ENCODE peak calls at places on chromosomes 5 and 9, in eight cellular contexts. J is spleen, I is HCT116, O is IMR-90, V is uterus, W is transverse colon, R is esophagus squamous epithelium, P is H1. L is an unnamed sample. For H3K36me3, the result is how much of the 10 kb centered on the place peaks cover.

GRCh38 chr5:172861461-172861860 is 27.4 kb downstream of the ERGIC1 start:
- DNase-seq in J (no peak), I (no peak), O (no peak), V (no peak), W (no peak), R (no peak), P (no peak), L (no peak)

GRCh38 chr9:94554439-94555331 is at the start of gene PCAT7:
- DNase-seq in J (no peak), I (peak), O (no peak), V (no peak), W (peak), R (no peak), P (peak), L (peak)

GRCh38 chr9:122347348-122348287 is 23.2 kb upstream of the PTGS1 start:
- DNase-seq in J (peak), I (no peak), O (no peak), V (no peak), W (peak), R (no peak), P (no peak), L (no peak)

GRCh38 chr9:136550439-136551085 is 4.7 kb upstream of the NOTCH1 start:
- DNase-seq in J (no peak), I (no peak), O (no peak), V (no peak), W (no peak), R (no peak), P (no peak), L (no peak)

GRCh38 chr5:139671096-139671841 is 23.1 kb downstream of the CXXC5 start:
- DNase-seq in J (peak), I (no peak), O (no peak), V (no peak), W (no peak), R (no peak), P (no peak), L (no peak)

GRCh38 chr9:32431940-32432555 is 47.6 kb downstream of the ACO1 start:
- DNase-seq in J (peak), I (peak), O (peak), V (peak), W (peak), R (no peak), P (peak), L (no peak)

GRCh38 chr9:95313010-95313498 is 4.5 kb downstream of the FANCC start:
- DNase-seq in J (peak), I (peak), O (peak), V (peak), W (peak), R (no peak), P (no peak), L (peak)

GRCh38 chr5:7415123-7415522 is 19.2 kb downstream of the ADCY2 start:
- DNase-seq in J (no peak), I (no peak), O (no peak), V (no peak), W (no peak), R (no peak), P (no peak), L (no peak)

GRCh38 chr5:78691073-78691960 is 42.7 kb upstream of the LHFPL2 start:
- DNase-seq in J (no peak), I (no peak), O (no peak), V (no peak), W (no peak), R (no peak), P (no peak), L (no peak)

GRCh38 chr5:23268136-23268535 is 239.3 kb upstream of the PRDM9 start:
- DNase-seq in J (no peak), I (no peak), O (no peak), V (no peak), W (no peak), R (no peak), P (no peak), L (no peak)

GRCh38 chr5:135222171-135222681 is 176.8 kb downstream of the MACROH2A1 start:
- DNase-seq in J (peak), I (peak), O (no peak), V (peak), W (peak), R (no peak), P (no peak), L (peak)

GRCh38 chr5:72280655-72281069 is 39.4 kb downstream of the MRPS27 start:
- DNase-seq in J (no peak), I (peak), O (peak), V (peak), W (no peak), R (no peak), P (no peak), L (no peak)

GRCh38 chr5:160312139-160312959 is at the start of gene CCNJL:
- DNase-seq in J (peak), I (no peak), O (peak), V (peak), W (peak), R (no peak), P (peak), L (peak)

DNA sequence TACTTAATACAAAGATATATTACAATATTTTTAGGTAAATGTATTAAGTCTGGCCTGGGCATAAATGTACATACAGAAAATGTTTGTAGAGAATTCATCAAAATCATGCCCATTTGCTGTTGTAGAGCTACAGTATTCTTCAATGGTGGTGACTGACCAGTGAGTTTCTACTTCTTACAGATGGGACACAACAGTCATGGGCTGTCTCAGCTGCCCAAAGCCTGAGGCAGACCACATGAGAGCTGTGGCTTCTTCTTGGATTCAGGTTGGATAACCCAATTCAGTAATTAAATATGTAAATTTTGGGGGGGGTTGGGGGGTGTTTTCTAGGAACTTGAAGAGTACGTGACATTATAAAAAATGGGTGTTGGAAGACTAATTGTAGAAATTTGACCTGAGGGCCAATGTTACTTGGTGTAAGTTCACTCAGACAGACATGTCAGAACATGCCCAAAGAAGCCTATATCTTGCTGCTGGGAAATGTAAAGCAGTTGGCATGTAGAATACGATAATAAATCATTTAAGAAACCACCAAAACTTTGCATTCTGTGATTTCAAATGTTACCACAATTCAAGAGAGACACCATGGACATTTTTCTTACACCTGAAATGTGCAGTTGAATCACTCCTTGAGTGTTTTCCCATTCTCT is 17.9 kb downstream of the STARD4 start:
- DNase-seq in J (no peak), I (no peak), O (peak), V (no peak), W (no peak), R (no peak), P (no peak), L (no peak)
- H3K36me3 ChIP-seq in J (under half), I (under half), O (under half), V (under half), W (under half), R (under half), P (under half), L (under half)

DNA sequence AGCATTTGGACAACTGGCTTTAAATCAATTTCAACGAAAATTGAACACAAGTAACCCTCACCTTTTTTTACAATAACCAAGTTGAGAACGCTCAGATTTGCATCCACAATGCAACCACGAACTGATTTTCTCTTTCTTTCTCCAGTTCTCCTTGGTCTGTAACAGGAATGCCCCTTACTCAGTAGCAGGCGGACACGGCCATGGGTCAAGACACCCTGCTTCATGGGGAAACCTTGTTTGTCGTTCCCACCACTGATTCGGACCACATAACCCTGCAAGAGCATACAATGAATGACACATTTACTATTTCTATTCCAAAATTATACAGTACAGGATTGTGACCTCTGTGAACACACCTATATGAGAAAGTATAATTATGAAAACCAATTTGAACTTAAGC is 1.4 kb downstream of the RPS6 start:
- DNase-seq in J (no peak), I (no peak), O (no peak), V (no peak), W (no peak), R (no peak), P (no peak), L (no peak)
- TF ChIP-seq POLR2A in J (no peak), I (no peak), O (no peak), V (no peak), W (no peak), R (no peak), P (no peak), L (no peak)

GRCh38 chr9:106885451-106885850 is 22.5 kb downstream of the ZNF462 start:
- DNase-seq in J (no peak), I (no peak), O (peak), V (no peak), W (no peak), R (no peak), P (no peak), L (no peak)

GRCh38 chr9:106883626-106884190 is 20.7 kb downstream of the ZNF462 start:
- DNase-seq in J (no peak), I (no peak), O (peak), V (no peak), W (no peak), R (no peak), P (no peak), L (no peak)

GRCh38 chr9:106887066-106887465 is 24.1 kb downstream of the ZNF462 start:
- DNase-seq in J (no peak), I (no peak), O (no peak), V (no peak), W (no peak), R (no peak), P (no peak), L (no peak)

GRCh38 chr9:106888992-106889631 is 26.1 kb downstream of the ZNF462 start:
- DNase-seq in J (no peak), I (no peak), O (no peak), V (no peak), W (no peak), R (no peak), P (no peak), L (no peak)

DNA sequence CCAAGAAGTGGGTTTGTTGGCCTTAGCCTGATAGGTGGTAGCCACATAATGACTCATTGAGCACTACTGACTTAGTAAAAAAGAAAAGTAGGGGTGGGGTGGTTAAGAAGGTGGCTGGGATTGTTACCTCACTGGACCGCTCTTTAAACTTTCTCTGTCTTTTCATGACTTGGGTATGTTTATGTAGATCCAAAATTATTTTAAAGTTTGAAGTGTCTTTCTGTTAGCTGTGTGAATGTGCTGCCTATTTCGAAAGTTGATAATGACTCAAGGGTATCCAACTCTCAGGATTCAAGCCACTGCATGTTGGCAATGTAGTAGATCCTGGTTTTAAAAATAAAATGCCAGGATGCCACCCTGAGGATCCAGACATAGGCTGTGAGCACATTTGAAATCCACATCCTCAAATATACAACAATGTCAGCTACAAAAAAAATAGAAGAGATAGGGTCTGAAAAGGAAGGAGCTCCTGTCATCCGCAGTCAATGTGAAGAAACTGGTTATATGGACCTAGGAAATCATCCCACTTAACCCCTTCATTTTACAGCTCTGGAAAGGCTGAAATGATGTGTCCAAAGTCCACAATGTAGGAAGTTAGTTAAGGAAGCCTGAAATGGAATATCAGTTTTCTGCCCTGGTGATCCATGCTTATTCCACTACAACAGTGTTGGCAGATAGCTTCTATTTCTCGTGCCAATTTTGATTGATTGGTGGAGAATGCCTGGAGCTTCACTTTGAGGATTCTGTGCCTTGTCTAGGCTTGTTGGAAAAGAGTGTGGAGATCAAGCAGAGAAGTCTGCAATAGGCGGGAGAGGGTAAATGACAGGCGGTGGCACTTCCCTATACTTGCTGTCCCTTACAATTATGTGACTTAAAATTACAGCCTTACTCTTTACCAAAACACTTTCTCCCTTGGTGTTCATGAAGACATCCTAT is 23.4 kb downstream of the ZNF462 start:
- DNase-seq in J (no peak), I (no peak), O (peak), V (no peak), W (no peak), R (no peak), P (no peak), L (no peak)
- H3K36me3 ChIP-seq in J (under half), I (under half), O (under half), V (under half), W (under half), R (under half), P (under half), L (under half)

GRCh38 chr5:120465281-120465961 is 1.3 kb downstream of the PRR16 start:
- DNase-seq in J (peak), I (no peak), O (peak), V (peak), W (peak), R (no peak), P (peak), L (peak)
- TF ChIP-seq POLR2A in J (no peak), I (no peak), O (no peak), V (no peak), W (no peak), R (no peak), P (no peak), L (no peak)

GRCh38 chr9:98203153-98203552 is 10.7 kb upstream of the CORO2A start:
- DNase-seq in J (no peak), I (no peak), O (no peak), V (no peak), W (no peak), R (no peak), P (no peak), L (no peak)
- H3K36me3 ChIP-seq in J (under half), I (under half), O (under half), V (under half), W (under half), R (under half), P (under half), L (under half)

GRCh38 chr9:133030317-133031129 is at the start of gene GTF3C5:
- DNase-seq in J (peak), I (peak), O (peak), V (peak), W (peak), R (peak), P (peak), L (peak)
- TF ChIP-seq POLR2A in J (peak), I (peak), O (peak), V (no peak), W (peak), R (peak), P (peak), L (peak)

GRCh38 chr5:144035341-144035740 is 135.1 kb downstream of the YIPF5 start:
- DNase-seq in J (no peak), I (no peak), O (no peak), V (no peak), W (no peak), R (no peak), P (no peak), L (no peak)
- H3K36me3 ChIP-seq in J (under half), I (under half), O (under half), V (under half), W (under half), R (under half), P (under half), L (under half)

GRCh38 chr5:175729829-175730277 is 72.0 kb downstream of the HRH2 start:
- DNase-seq in J (peak), I (peak), O (peak), V (peak), W (peak), R (peak), P (peak), L (peak)
- TF ChIP-seq POLR2A in J (no peak), I (no peak), O (peak), V (no peak), W (no peak), R (no peak), P (no peak), L (no peak)

DNA sequence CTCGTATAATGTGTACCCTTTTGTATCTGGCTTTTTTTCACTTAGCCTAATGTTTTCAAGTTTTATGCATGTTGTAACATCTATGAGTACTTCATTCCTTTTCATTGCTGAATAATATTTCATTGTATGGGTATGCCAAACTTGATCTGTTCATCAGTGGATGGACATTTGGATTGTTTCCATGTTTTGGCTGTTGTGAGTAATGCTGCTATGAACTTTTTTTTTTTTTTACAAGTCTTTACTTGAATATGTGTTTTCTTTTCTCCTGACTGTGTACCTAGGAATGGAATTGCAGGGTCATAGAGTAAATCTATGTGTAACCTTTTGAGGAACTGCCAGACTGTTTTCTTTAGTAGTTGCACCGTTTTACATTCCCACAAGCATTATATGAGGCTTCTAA is 52.4 kb downstream of the MTREX start:
- DNase-seq in J (no peak), I (no peak), O (peak), V (no peak), W (no peak), R (no peak), P (no peak), L (no peak)
- H3K36me3 ChIP-seq in J (under half), I (under half), O (under half), V (under half), W (under half), R (under half), P (under half), L (under half)

L was measured in right lobe of liver.